ENCODE peak calls at places on chromosome 2, in four cellular contexts. F, O, W and Z are unnamed samples.

GRCh38 chr2:3547915-3548314 is 10.2 kb downstream of the RNASEH1 start:
- DNase-seq in F (no peak), O (no peak), W (no peak), Z (no peak)

GRCh38 chr2:157933549-157933948 is 57.4 kb upstream of the ACVR1 start:
- DNase-seq in F (no peak), O (no peak), W (no peak), Z (no peak)

GRCh38 chr2:66346241-66346664 is 88.7 kb upstream of the MEIS1 start:
- DNase-seq in F (no peak), O (no peak), W (no peak), Z (no peak)

GRCh38 chr2:33419548-33420255 is 56.7 kb upstream of the RASGRP3 start:
- DNase-seq in F (no peak), O (no peak), W (no peak), Z (no peak)

GRCh38 chr2:145066795-145067194 is 546.9 kb upstream of the ZEB2 start:
- DNase-seq in F (no peak), O (no peak), W (no peak), Z (no peak)

GRCh38 chr2:69917854-69918253 is 2.9 kb downstream of the MXD1 start:
- DNase-seq in F (peak; percentile 16), O (no peak), W (no peak), Z (no peak)

GRCh38 chr2:9889812-9890261 is 46.6 kb downstream of the TAF1B start:
- DNase-seq in F (no peak), O (peak; percentile 29), W (peak; percentile 92), Z (no peak)

GRCh38 chr2:1742680-1743395 is 1.5 kb downstream of the PXDN start:
- DNase-seq in F (no peak), O (peak; percentile 89), W (no peak), Z (peak; percentile 74)

GRCh38 chr2:1140389-1141003 is 189.8 kb downstream of the SNTG2 start:
- DNase-seq in F (peak; percentile 72), O (peak; percentile 90), W (peak; percentile 24), Z (peak; percentile 84)

GRCh38 chr2:162058973-162059668 is 14.9 kb downstream of the DPP4 start:
- DNase-seq in F (no peak), O (no peak), W (no peak), Z (no peak)

GRCh38 chr2:134027980-134028379 is 225.9 kb upstream of the MGAT5 start:
- DNase-seq in F (no peak), O (no peak), W (no peak), Z (peak; percentile 21)

GRCh38 chr2:37244017-37244416 is 12.6 kb downstream of the NDUFAF7 start:
- DNase-seq in F (no peak), O (no peak), W (no peak), Z (no peak)

GRCh38 chr2:237662671-237663093 is 35.3 kb downstream of the LRRFIP1 start:
- DNase-seq in F (peak; percentile 16), O (peak; percentile 63), W (peak; percentile 71), Z (peak; percentile 93)

GRCh38 chr2:63047534-63048281 is 2.9 kb upstream of the OTX1 start:
- DNase-seq in F (no peak), O (peak; percentile 63), W (no peak), Z (peak; percentile 67)

GRCh38 chr2:172439911-172440310 is 12.5 kb downstream of the ITGA6 start:
- DNase-seq in F (no peak), O (no peak), W (no peak), Z (no peak)

GRCh38 chr2:121001641-121002040 is 266.0 kb downstream of the GLI2 start:
- DNase-seq in F (no peak), O (no peak), W (no peak), Z (no peak)

GRCh38 chr2:74008761-74009395 is 24.2 kb downstream of the TET3 start:
- DNase-seq in F (no peak), O (no peak), W (no peak), Z (no peak)

GRCh38 chr2:234044157-234044556 is 6.3 kb upstream of the SPP2 start:
- DNase-seq in F (no peak), O (no peak), W (no peak), Z (no peak)

GRCh38 chr2:166406374-166406773 is 30.6 kb upstream of the SCN9A start:
- DNase-seq in F (no peak), O (no peak), W (no peak), Z (no peak)

GRCh38 chr2:52194342-52194741 is 1162.4 kb upstream of the NRXN1 start:
- DNase-seq in F (no peak), O (no peak), W (no peak), Z (no peak)

GRCh38 chr2:32805104-32806095 is 141.4 kb upstream of the LTBP1 start:
- DNase-seq in F (peak; percentile 15), O (no peak), W (peak; percentile 88), Z (no peak)

GRCh38 chr2:127061377-127062273 is 45.3 kb downstream of the BIN1 start:
- DNase-seq in F (no peak), O (no peak), W (no peak), Z (no peak)

GRCh38 chr2:138356178-138356577 is 145.4 kb upstream of the SPOPL start:
- DNase-seq in F (no peak), O (no peak), W (peak; percentile 70), Z (no peak)

GRCh38 chr2:166404831-166405568 is 29.3 kb upstream of the SCN9A start:
- DNase-seq in F (no peak), O (no peak), W (no peak), Z (no peak)

GRCh38 chr2:191691016-191691725 is 13.2 kb downstream of the NABP1 start:
- DNase-seq in F (peak; percentile 57), O (peak; percentile 62), W (peak; percentile 81), Z (no peak)
- TF ChIP-seq FOXJ3 in F (no peak), O (no peak), W (no peak), Z (no peak)

DNA sequence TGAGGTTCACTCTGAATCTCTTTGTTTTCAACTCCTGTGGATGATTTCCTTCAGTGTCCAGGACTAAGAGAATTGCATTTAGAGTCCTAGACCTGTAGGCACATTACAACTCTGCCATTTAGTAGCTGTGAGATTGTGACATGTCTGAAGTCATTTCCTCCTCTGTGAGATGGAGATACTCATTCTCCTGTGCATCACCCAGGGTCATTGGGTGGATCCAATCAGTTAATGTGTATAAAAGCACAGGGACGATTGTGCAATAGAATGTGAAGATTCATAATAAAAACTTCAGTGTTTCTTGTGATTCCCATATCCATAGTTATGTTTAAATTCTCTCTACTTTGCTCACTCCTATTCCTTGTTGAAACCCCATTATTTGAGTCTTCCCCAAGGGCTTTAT is 113.6 kb downstream of the DIS3L2 start:
- DNase-seq in F (no peak), O (no peak), W (peak; percentile 8), Z (no peak)
- TF ChIP-seq FOXJ3 in F (no peak), O (no peak), W (no peak), Z (no peak)

DNA sequence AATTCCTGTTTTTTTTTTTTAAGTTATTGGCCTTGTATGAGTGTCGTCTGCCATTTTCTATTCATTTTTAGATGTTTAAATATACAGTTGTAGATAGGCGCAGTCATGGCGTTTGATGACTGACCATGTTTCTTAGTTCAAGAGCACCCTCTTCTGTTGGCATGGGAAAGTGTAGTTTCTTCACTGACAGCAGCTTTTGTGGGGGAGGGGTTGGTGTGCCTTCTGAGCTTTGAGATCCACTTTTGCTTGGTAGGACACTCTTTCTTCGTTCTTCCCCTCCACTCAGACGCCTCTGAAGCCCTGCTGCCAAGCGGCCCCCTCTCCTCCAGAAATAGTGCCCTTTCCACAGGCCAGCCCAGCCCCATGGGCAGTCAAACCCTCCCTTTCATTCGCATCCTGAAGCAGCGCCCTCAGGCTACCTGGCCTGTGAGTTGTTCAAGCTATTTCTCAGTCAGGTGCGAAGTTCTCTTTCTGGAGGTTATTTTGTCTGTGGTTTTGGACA is 492.0 kb downstream of the TNS1 start:
- DNase-seq in F (peak; percentile 63), O (peak; percentile 78), W (peak; percentile 69), Z (peak; percentile 58)
- TF ChIP-seq FOXJ3 in F (no peak), O (no peak), W (no peak), Z (no peak)

GRCh38 chr2:119934319-119934718 is 78.6 kb upstream of the EPB41L5 start:
- DNase-seq in F (no peak), O (no peak), W (no peak), Z (no peak)

GRCh38 chr2:119932809-119933208 is 80.1 kb upstream of the EPB41L5 start:
- DNase-seq in F (no peak), O (no peak), W (no peak), Z (no peak)

GRCh38 chr2:119929537-119929936 is 83.3 kb upstream of the EPB41L5 start:
- DNase-seq in F (no peak), O (no peak), W (no peak), Z (no peak)
- TF ChIP-seq FOXJ3 in F (no peak), O (no peak), W (no peak), Z (no peak)

GRCh38 chr2:235996419-235996818 is 171.8 kb downstream of the GBX2 start:
- DNase-seq in F (no peak), O (peak; percentile 72), W (no peak), Z (no peak)

GRCh38 chr2:235999011-235999410 is 169.2 kb downstream of the GBX2 start:
- DNase-seq in F (no peak), O (no peak), W (no peak), Z (no peak)

GRCh38 chr2:236001854-236002253 is 166.3 kb downstream of the GBX2 start:
- DNase-seq in F (no peak), O (no peak), W (no peak), Z (no peak)

DNA sequence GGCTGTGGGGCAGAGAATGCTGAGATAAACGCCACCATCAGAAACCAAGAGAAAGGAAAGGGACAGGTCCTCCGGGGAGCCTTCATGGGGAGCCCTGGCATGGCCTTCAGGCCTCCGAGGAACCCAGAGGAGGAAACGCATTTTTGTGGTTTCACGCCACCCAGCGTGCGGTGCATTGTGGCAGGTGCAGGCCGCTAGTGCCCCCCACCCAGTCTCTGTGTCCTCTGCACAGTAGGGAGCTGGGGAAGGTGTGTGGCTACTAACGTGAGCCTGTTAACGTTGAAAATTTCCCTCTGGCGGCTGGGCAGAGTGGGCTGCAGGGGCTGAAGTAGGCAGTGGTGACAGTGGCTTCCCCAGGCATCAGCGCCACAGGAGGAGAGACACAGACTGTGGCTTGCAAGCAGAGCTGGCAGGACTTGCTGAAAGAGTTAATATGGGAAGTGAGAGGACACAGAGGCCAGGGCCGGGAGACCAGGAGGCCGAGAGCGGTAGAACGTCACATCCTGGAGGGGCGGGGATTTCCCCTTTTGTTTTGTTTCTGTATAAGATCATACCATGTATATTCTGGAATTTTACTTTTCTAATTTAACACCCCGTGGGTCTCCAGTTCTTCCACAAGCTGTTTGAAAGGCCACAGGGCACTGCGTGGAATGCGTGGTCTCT is 166.9 kb downstream of the GBX2 start:
- DNase-seq in F (no peak), O (no peak), W (no peak), Z (no peak)
- TF ChIP-seq FOXJ3 in F (no peak), O (no peak), W (no peak), Z (no peak)

DNA sequence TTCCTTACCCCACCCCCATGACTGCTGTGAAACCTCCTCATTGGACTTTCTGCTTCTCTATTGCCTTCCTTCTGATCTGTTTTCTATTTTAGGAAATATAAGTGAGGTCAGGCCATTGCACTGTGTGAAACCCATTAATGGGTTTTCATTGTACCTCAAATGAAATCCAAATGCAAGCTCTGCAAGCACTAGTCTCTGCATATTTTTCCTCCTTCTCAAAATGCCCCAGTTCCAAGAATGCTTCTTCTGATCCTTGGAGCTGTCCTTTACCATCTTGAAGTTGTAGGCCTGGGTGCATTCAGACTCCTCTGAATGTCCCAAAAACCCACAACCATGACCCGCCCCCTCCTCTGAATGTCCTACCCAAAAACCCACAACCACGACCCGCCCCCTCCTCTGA is 8.2 kb downstream of the IL1A start:
- DNase-seq in F (no peak), O (no peak), W (no peak), Z (no peak)
- TF ChIP-seq FOXJ3 in F (no peak), O (no peak), W (no peak), Z (no peak)